ENCODE peak calls at places on chromosomes 6 and 20, in nine cellular contexts. J is pancreas, X is astrocyte, E is IMR-90, O is MM.1S, G is mammary epithelial cell, Z is heart left ventricle, C is small intestine, P is cardiac muscle cell. D is an unnamed sample.

GRCh38 chr6:126620747-126621146 is 280.8 kb downstream of the CENPW start:
- DNase-seq in J (no peak), X (no peak), E (no peak), O (no peak), G (no peak), Z (no peak), C (no peak), P (no peak), D (no peak)

GRCh38 chr6:36118550-36119107 is 11.7 kb upstream of the MAPK13 start:
- DNase-seq in J (no peak), X (no peak), E (no peak), O (no peak), G (peak; percentile 48), Z (no peak), C (peak; percentile 81), P (no peak), D (peak; percentile 75)

GRCh38 chr6:110660066-110660655 is 155.1 kb downstream of the CDK19 start:
- DNase-seq in J (no peak), X (no peak), E (no peak), O (no peak), G (no peak), Z (no peak), C (no peak), P (no peak), D (no peak)

GRCh38 chr6:167937948-167938911 is 59.2 kb upstream of the KIF25 start:
- DNase-seq in J (no peak), X (no peak), E (no peak), O (peak; percentile 7), G (peak; percentile 89), Z (no peak), C (no peak), P (no peak), D (peak; percentile 91)

GRCh38 chr6:139240161-139241010 is 51.4 kb downstream of the TXLNB start:
- DNase-seq in J (no peak), X (peak; percentile 88), E (peak; percentile 96), O (no peak), G (no peak), Z (peak; percentile 28), C (peak; percentile 50), P (no peak), D (peak; percentile 22)

GRCh38 chr6:52609968-52610367 is 33.1 kb upstream of the TRAM2 start:
- DNase-seq in J (no peak), X (no peak), E (no peak), O (no peak), G (no peak), Z (no peak), C (peak; percentile 69), P (no peak), D (no peak)

GRCh38 chr6:132256457-132256856 is 144.8 kb downstream of the MOXD1 start:
- DNase-seq in J (no peak), X (no peak), E (no peak), O (no peak), G (no peak), Z (no peak), C (no peak), P (no peak), D (no peak)

GRCh38 chr6:15504040-15504491 is 158.8 kb downstream of the DTNBP1 start:
- DNase-seq in J (no peak), X (no peak), E (no peak), O (no peak), G (no peak), Z (peak; percentile 62), C (no peak), P (no peak), D (no peak)

GRCh38 chr6:170080828-170081368 is 210.0 kb downstream of the DLL1 start:
- DNase-seq in J (no peak), X (no peak), E (no peak), O (no peak), G (no peak), Z (no peak), C (no peak), P (no peak), D (no peak)

GRCh38 chr20:59678951-59679350 is 74.6 kb downstream of the PHACTR3 start:
- DNase-seq in J (no peak), X (no peak), E (no peak), O (no peak), G (no peak), Z (no peak), C (no peak), P (no peak), D (no peak)

GRCh38 chr20:59678286-59678685 is 73.9 kb downstream of the PHACTR3 start:
- DNase-seq in J (no peak), X (no peak), E (no peak), O (no peak), G (no peak), Z (no peak), C (no peak), P (no peak), D (no peak)

GRCh38 chr20:59676877-59677140 is 72.5 kb downstream of the PHACTR3 start:
- DNase-seq in J (no peak), X (no peak), E (no peak), O (no peak), G (no peak), Z (no peak), C (no peak), P (no peak), D (no peak)

GRCh38 chr20:59676126-59676876 is 72.0 kb downstream of the PHACTR3 start:
- DNase-seq in J (no peak), X (no peak), E (no peak), O (no peak), G (no peak), Z (peak; percentile 44), C (peak; percentile 6), P (no peak), D (no peak)

DNA sequence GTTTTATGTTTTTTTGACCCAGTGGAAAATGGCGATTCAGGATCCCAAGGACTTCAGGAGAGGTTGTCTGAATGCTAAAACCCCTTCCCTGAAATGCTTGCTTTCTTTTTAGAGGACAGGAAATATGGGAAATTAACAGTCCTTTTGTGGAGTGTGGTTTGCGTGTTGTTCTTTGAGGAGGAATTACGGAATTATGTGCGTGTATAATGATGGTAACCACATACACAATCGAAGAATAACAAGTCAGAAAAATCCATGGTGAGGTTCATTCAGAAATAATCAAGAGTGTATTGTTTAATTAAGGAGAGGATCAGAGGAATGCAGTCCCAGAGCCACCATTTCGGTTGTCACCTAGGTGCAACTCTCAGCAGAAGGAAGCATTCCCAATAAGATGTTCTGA is 73.2 kb downstream of the PHACTR3 start:
- DNase-seq in J (no peak), X (no peak), E (no peak), O (no peak), G (no peak), Z (no peak), C (no peak), P (no peak), D (no peak)
- H3K27me3 ChIP-seq in J (no peaks in the 10 kb centered on the region), X (no peaks in the 10 kb centered on the region), E (no peaks in the 10 kb centered on the region), O (peaks cover 76% of the 10 kb centered on the region), G (peaks cover 3% of the 10 kb centered on the region), Z (peaks cover 21% of the 10 kb centered on the region), C (peaks cover 2% of the 10 kb centered on the region), P (no peaks in the 10 kb centered on the region), D (no peaks in the 10 kb centered on the region)

DNA sequence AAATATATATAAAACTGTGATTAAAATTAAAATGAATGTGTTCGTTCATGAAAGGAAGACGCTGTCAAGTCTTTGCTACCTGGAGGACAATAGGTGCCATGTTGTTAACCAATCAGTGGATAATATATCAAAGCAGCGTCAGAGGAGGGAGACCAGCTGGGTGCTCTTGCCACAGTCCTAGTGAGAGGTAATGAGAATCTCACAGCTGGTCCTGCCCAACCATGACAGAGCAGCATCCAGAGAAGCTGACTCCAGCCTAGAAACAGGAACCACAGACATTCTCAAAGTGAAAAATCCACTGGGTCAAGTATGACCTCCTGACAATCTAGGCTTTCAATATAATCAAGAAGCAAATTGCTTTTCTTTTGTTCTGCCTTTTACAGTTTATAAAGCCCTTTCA is 94.5 kb upstream of the LRFN2 start:
- DNase-seq in J (no peak), X (no peak), E (no peak), O (no peak), G (no peak), Z (no peak), C (no peak), P (no peak), D (no peak)
- H3K27me3 ChIP-seq in J (no peaks in the 10 kb centered on the region), X (peaks cover 3% of the 10 kb centered on the region), E (no peaks in the 10 kb centered on the region), O (no peaks in the 10 kb centered on the region), G (no peaks in the 10 kb centered on the region), Z (no peaks in the 10 kb centered on the region), C (peaks cover 4% of the 10 kb centered on the region), P (no peaks in the 10 kb centered on the region), D (no peaks in the 10 kb centered on the region)

GRCh38 chr6:145031001-145031400 is 704.3 kb downstream of the EPM2A start:
- DNase-seq in J (no peak), X (peak; percentile 37), E (no peak), O (no peak), G (no peak), Z (no peak), C (no peak), P (no peak), D (peak; percentile 76)

GRCh38 chr6:145034664-145035063 is 700.7 kb downstream of the EPM2A start:
- DNase-seq in J (no peak), X (peak; percentile 57), E (peak; percentile 22), O (no peak), G (no peak), Z (no peak), C (no peak), P (no peak), D (no peak)

GRCh38 chr6:145032562-145032961 is 702.8 kb downstream of the EPM2A start:
- DNase-seq in J (no peak), X (no peak), E (no peak), O (no peak), G (no peak), Z (no peak), C (no peak), P (no peak), D (no peak)

GRCh38 chr6:145028144-145028818 is 707.0 kb downstream of the EPM2A start:
- DNase-seq in J (no peak), X (no peak), E (peak; percentile 33), O (peak; percentile 38), G (peak; percentile 45), Z (no peak), C (peak; percentile 36), P (peak; percentile 41), D (peak; percentile 67)

DNA sequence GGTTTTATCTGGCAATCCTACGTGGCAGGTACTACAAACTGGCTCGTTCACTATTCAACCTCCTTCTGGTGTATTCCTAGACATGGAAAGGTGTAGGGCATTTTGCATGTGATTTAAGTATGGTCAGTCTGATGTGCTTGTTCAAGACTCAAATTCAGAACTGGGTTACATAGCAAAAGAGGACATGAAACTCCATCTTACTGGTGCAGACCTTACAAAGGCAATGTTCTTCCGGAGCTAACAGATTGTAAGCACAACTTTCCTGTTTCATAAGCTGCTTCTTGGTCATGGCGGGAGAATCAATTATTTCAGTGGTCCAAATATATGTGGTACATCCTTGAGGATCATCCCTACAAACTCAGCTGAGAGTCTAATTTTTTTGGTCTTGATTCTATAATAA is 703.4 kb downstream of the EPM2A start:
- DNase-seq in J (no peak), X (no peak), E (no peak), O (no peak), G (no peak), Z (no peak), C (no peak), P (no peak), D (no peak)
- H3K27me3 ChIP-seq in J (no peaks in the 10 kb centered on the region), X (no peaks in the 10 kb centered on the region), E (no peaks in the 10 kb centered on the region), O (no peaks in the 10 kb centered on the region), G (no peaks in the 10 kb centered on the region), Z (no peaks in the 10 kb centered on the region), C (no peaks in the 10 kb centered on the region), P (no peaks in the 10 kb centered on the region), D (no peaks in the 10 kb centered on the region)

DNA sequence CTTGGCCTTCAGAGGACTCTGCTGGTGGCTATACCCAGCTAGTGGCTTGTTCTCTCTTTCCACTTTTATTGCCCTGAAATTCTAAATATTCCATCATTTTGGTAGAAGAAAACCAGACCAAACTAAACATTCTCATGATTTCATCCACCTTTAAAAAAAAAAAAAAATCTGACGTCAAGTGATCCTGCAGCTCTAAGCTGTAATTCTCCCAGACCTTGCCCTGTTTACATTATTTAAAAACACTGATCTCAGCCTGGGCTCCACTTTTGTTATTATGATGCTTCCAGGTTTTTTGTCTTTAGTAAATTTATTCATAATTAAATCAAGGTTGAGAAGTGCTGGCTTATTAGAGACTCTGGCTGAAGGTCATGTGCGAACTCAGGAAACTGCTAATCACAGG is 114.3 kb downstream of the MTHFD1L start:
- DNase-seq in J (no peak), X (no peak), E (peak; percentile 68), O (no peak), G (no peak), Z (no peak), C (no peak), P (no peak), D (no peak)
- H3K27me3 ChIP-seq in J (no peaks in the 10 kb centered on the region), X (no peaks in the 10 kb centered on the region), E (no peaks in the 10 kb centered on the region), O (no peaks in the 10 kb centered on the region), G (no peaks in the 10 kb centered on the region), Z (no peaks in the 10 kb centered on the region), C (no peaks in the 10 kb centered on the region), P (no peaks in the 10 kb centered on the region), D (no peaks in the 10 kb centered on the region)